ENCODE peak calls at places on chromosomes 12 and 14, in nine cellular contexts. U, A, L, C, V, B, X, Q and D are unnamed samples.
A peak's percentile ranks its signal among the peaks of the same experiment; 100 is the strongest.

GRCh38 chr12:107581616-107582015 is 104.0 kb upstream of the PWP1 start:
- DNase-seq in U (no peak), A (no peak), L (no peak), C (no peak), V (no peak), B (no peak), X (no peak), Q (no peak), D (no peak)

GRCh38 chr14:30596972-30597371 is 25.1 kb upstream of the SCFD1 start:
- DNase-seq in U (no peak), A (no peak), L (no peak), C (no peak), V (no peak), B (no peak), X (no peak), Q (no peak), D (no peak)

GRCh38 chr12:93317227-93317626 is 60.5 kb upstream of the NUDT4 start:
- DNase-seq in U (no peak), A (no peak), L (no peak), C (no peak), V (no peak), B (no peak), X (no peak), Q (no peak), D (no peak)

GRCh38 chr12:65742481-65742971 is 81.8 kb upstream of the HMGA2 start:
- DNase-seq in U (no peak), A (no peak), L (peak; percentile 36), C (peak; percentile 70), V (peak; percentile 56), B (peak; percentile 92), X (no peak), Q (no peak), D (no peak)

GRCh38 chr12:111029305-111029704 is 108.9 kb upstream of the MYL2 start:
- DNase-seq in U (no peak), A (no peak), L (no peak), C (no peak), V (no peak), B (no peak), X (no peak), Q (no peak), D (no peak)

GRCh38 chr12:80939231-80939950 is 1.7 kb upstream of the LIN7A start:
- DNase-seq in U (no peak), A (no peak), L (peak; percentile 22), C (no peak), V (no peak), B (no peak), X (no peak), Q (no peak), D (no peak)

GRCh38 chr12:28191690-28192089 is 1.4 kb downstream of the CCDC91 start:
- DNase-seq in U (no peak), A (no peak), L (peak; percentile 9), C (peak; percentile 9), V (no peak), B (no peak), X (no peak), Q (no peak), D (peak; percentile 15)

GRCh38 chr14:64760146-64760755 is 56.0 kb downstream of the PLEKHG3 start:
- DNase-seq in U (peak; percentile 70), A (peak; percentile 78), L (peak; percentile 45), C (peak; percentile 78), V (peak; percentile 61), B (peak; percentile 70), X (peak; percentile 57), Q (peak; percentile 71), D (peak; percentile 69)

GRCh38 chr14:68594737-68595380 is 198.0 kb downstream of the ZFP36L1 start:
- DNase-seq in U (no peak), A (no peak), L (no peak), C (no peak), V (no peak), B (no peak), X (no peak), Q (no peak), D (no peak)

GRCh38 chr12:42696424-42697149 is 107.0 kb upstream of the PRICKLE1 start:
- DNase-seq in U (peak; percentile 47), A (no peak), L (peak; percentile 95), C (no peak), V (no peak), B (no peak), X (no peak), Q (no peak), D (peak; percentile 95)

GRCh38 chr12:22121224-22121623 is 75.2 kb downstream of the CMAS start:
- DNase-seq in U (no peak), A (no peak), L (no peak), C (peak; percentile 82), V (no peak), B (peak; percentile 46), X (no peak), Q (no peak), D (peak; percentile 51)

GRCh38 chr14:33016611-33017010 is 77.9 kb downstream of the NPAS3 start:
- DNase-seq in U (no peak), A (no peak), L (no peak), C (no peak), V (no peak), B (no peak), X (no peak), Q (no peak), D (no peak)

GRCh38 chr14:68964300-68965093 is 14.6 kb downstream of the ACTN1 start:
- DNase-seq in U (no peak), A (no peak), L (no peak), C (no peak), V (no peak), B (no peak), X (no peak), Q (no peak), D (no peak)

GRCh38 chr12:11624126-11624525 is 25.3 kb upstream of the ETV6 start:
- DNase-seq in U (no peak), A (no peak), L (no peak), C (no peak), V (no peak), B (no peak), X (no peak), Q (no peak), D (no peak)

GRCh38 chr14:30191639-30192279 is 264.1 kb upstream of the PRKD1 start:
- DNase-seq in U (no peak), A (no peak), L (peak; percentile 36), C (no peak), V (no peak), B (no peak), X (no peak), Q (no peak), D (no peak)

DNA sequence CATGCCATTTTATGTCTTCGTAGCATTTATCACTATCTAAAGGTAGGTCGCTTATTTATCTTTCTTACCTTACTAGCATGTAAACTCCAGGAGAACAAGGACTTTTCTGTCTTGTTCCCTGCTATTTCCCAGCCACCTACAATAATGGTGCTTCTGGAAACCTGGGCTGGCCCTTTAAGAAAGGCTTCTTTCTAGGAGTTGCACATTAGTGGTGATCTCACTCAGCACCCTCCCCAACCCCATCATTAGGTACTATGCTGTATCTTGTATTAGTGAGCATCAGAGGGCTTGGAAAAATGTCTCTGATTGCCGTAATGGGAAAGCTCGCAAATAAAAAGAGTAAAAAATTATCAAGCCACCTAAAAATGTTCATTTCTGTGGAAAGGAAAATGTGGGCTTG is 12.6 kb downstream of the CCDC92 start:
- DNase-seq in U (no peak), A (no peak), L (no peak), C (no peak), V (no peak), B (no peak), X (no peak), Q (no peak), D (no peak)
- TF ChIP-seq CTCF in U (no peak), A (no peak), L (no peak), C (no peak), V (no peak), B (no peak), X (no peak), Q (no peak), D (no peak)

GRCh38 chr12:94872671-94873367 is 130.7 kb downstream of the NDUFA12 start:
- DNase-seq in U (no peak), A (peak; percentile 25), L (no peak), C (peak; percentile 52), V (no peak), B (peak; percentile 44), X (no peak), Q (no peak), D (no peak)
- TF ChIP-seq CTCF in U (no peak), A (no peak), L (no peak), C (no peak), V (no peak), B (no peak), X (no peak), Q (no peak), D (no peak)

GRCh38 chr12:26830783-26831601 is 2.0 kb downstream of the ITPR2 start:
- DNase-seq in U (no peak), A (no peak), L (no peak), C (peak; percentile 30), V (no peak), B (no peak), X (no peak), Q (no peak), D (peak; percentile 30)

GRCh38 chr12:26832817-26833691 is at the start of gene ITPR2:
- DNase-seq in U (peak; percentile 96), A (peak; percentile 98), L (peak; percentile 74), C (peak; percentile 97), V (peak; percentile 92), B (peak; percentile 94), X (peak; percentile 99), Q (peak; percentile 98), D (peak; percentile 96)

GRCh38 chr12:26830358-26830757 is 2.6 kb downstream of the ITPR2 start:
- DNase-seq in U (no peak), A (no peak), L (no peak), C (no peak), V (no peak), B (no peak), X (no peak), Q (no peak), D (no peak)

GRCh38 chr12:26833692-26834168 is 736 bp upstream of the ITPR2 start:
- DNase-seq in U (peak; percentile 55), A (peak; percentile 45), L (peak; percentile 31), C (peak; percentile 88), V (peak; percentile 7), B (peak; percentile 81), X (peak; percentile 54), Q (no peak), D (no peak)

GRCh38 chr12:26831959-26832816 is 806 bp downstream of the ITPR2 start:
- DNase-seq in U (peak; percentile 58), A (peak; percentile 65), L (peak; percentile 79), C (peak; percentile 58), V (peak; percentile 56), B (peak; percentile 66), X (peak; percentile 45), Q (peak; percentile 55), D (peak; percentile 71)
- TF ChIP-seq CTCF in U (no peak), A (no peak), L (no peak), C (peak; percentile 24), V (no peak), B (no peak), X (peak; percentile 8), Q (no peak), D (no peak)

DNA sequence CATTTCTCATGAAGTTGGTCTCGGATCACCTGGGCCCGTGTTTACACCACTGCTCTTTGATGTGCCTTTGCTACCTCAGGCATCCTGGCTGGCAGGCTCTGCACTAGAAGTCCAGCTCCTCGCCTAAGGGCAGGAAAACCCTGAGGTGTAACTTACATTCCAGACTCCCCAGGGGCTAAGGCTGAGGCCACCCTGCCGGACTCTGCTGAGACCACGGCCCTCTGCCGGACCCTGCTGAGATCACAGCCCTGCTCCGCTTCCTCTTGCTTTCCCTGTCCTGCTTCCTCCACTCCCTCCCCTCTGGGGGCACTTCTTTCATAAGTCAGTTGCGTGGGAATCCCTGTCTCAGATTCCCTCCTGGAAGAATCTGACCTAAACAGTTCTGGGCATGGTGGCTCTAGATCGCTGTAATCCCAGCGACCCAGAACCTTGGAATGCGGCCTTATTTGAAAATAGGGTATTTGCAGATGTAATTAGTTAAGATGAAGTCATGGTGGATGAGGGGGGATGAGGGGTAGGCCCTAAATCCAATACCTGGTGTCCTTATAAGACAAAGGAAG is 17.2 kb downstream of the RILPL1 start:
- DNase-seq in U (no peak), A (no peak), L (no peak), C (no peak), V (no peak), B (peak; percentile 32), X (no peak), Q (no peak), D (no peak)
- TF ChIP-seq CTCF in U (no peak), A (no peak), L (no peak), C (no peak), V (no peak), B (peak; percentile 6), X (no peak), Q (no peak), D (no peak)